ENCODE peak calls at places on chromosomes 7 and 10, in four cellular contexts. W is cardiac muscle cell; S is CD8-positive, alpha-beta T cell; H is bronchial epithelial cell. J is an unnamed sample.

GRCh38 chr10:97422921-97423420 is 3.0 kb upstream of the PGAM1 start:
- DNase-seq in S (no peak), W (no peak), H (peak), J (peak)

GRCh38 chr7:24732646-24733413 is 24.4 kb downstream of the GSDME start:
- DNase-seq in H (peak), S (peak), W (no peak), J (no peak)

GRCh38 chr7:25758559-25758958 is 393.4 kb upstream of the NFE2L3 start:
- DNase-seq in S (no peak), W (peak), H (peak), J (no peak)

GRCh38 chr7:41826641-41827040 is 123.8 kb upstream of the INHBA start:
- DNase-seq in S (no peak), W (no peak), H (no peak), J (no peak)

GRCh38 chr7:147412782-147413186 is 1177.8 kb upstream of the C7orf33 start:
- DNase-seq in W (no peak), S (no peak), H (peak), J (no peak)

GRCh38 chr7:72603073-72603472 is 190.9 kb upstream of the CALN1 start:
- DNase-seq in S (no peak), W (no peak), H (no peak), J (no peak)

GRCh38 chr10:30493609-30494530 is 59.9 kb downstream of the MAP3K8 start:
- DNase-seq in W (no peak), H (peak), S (no peak), J (peak)

GRCh38 chr7:29921404-29922010 is 68.1 kb downstream of the SCRN1 start:
- DNase-seq in W (peak), H (peak), S (peak), J (no peak)

GRCh38 chr10:128063736-128064614 is 62.2 kb downstream of the MKI67 start:
- DNase-seq in S (no peak), W (no peak), H (peak), J (no peak)

GRCh38 chr7:42234736-42235135 is 2.3 kb downstream of the GLI3 start:
- DNase-seq in W (no peak), H (peak), S (no peak), J (no peak)

GRCh38 chr7:143012409-143012808 is 14.5 kb downstream of the OR9A2 start:
- DNase-seq in W (no peak), S (no peak), H (no peak), J (no peak)

GRCh38 chr10:43235070-43235900 is 31.6 kb downstream of the RASGEF1A start:
- DNase-seq in S (peak), H (no peak), W (no peak), J (peak)

GRCh38 chr10:26407406-26407969 is 30.7 kb upstream of the APBB1IP start:
- DNase-seq in H (peak), W (no peak), S (no peak), J (peak)

GRCh38 chr7:88191911-88192310 is 27.9 kb downstream of the SRI start:
- DNase-seq in H (no peak), S (no peak), W (no peak), J (no peak)

DNA sequence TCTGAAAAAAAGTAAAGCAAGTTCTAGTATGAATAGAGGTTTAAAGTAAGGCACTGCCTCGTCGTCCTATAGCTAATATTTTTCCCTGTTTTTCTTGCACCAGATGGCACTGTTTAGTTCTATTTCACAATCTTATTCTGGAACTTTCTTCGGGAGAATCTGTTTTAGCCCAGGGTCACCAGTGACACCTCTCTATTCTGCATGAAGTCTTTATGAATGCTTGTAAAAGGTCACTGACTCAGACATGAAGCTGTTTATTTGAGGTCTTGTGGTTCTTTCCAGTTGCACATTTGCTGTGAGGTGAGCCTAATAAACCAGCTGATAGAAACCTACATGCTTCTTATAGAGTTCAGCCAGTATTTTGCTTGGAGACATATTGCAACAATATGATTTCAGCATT is 444.3 kb downstream of the AUTS2 start:
- DNase-seq in W (no peak), H (peak), S (no peak), J (no peak)
- TF ChIP-seq CTCF in W (peak), H (no peak), S (no peak), J (no peak)

GRCh38 chr10:13956826-13957225 is 370.1 kb downstream of the PRPF18 start:
- DNase-seq in H (no peak), S (no peak), W (no peak), J (no peak)
- TF ChIP-seq CTCF in H (no peak), S (no peak), W (peak), J (no peak)

GRCh38 chr10:110600487-110601101 is 33.1 kb downstream of the SMC3 start:
- DNase-seq in S (no peak), W (peak), H (peak), J (no peak)
- TF ChIP-seq CTCF in S (peak), W (peak), H (peak), J (peak)

GRCh38 chr7:134674424-134674823 is 27.8 kb downstream of the BPGM start:
- DNase-seq in W (no peak), H (no peak), S (no peak), J (no peak)
- TF ChIP-seq CTCF in W (no peak), H (no peak), S (no peak), J (no peak)

GRCh38 chr7:5187605-5188004 is 2.4 kb upstream of the WIPI2 start:
- DNase-seq in W (no peak), S (no peak), H (no peak), J (no peak)
- TF ChIP-seq CTCF in W (no peak), S (no peak), H (no peak), J (no peak)

GRCh38 chr10:1074748-1075358 is 18.7 kb downstream of the WDR37 start:
- DNase-seq in H (peak), S (no peak), W (no peak), J (no peak)

GRCh38 chr10:1078668-1079067 is 22.5 kb downstream of the WDR37 start:
- DNase-seq in S (no peak), W (no peak), H (no peak), J (no peak)

GRCh38 chr10:1069680-1070079 is 13.5 kb downstream of the WDR37 start:
- DNase-seq in W (no peak), H (no peak), S (no peak), J (no peak)

GRCh38 chr10:1070939-1071338 is 14.8 kb downstream of the WDR37 start:
- DNase-seq in S (no peak), W (no peak), H (peak), J (no peak)

DNA sequence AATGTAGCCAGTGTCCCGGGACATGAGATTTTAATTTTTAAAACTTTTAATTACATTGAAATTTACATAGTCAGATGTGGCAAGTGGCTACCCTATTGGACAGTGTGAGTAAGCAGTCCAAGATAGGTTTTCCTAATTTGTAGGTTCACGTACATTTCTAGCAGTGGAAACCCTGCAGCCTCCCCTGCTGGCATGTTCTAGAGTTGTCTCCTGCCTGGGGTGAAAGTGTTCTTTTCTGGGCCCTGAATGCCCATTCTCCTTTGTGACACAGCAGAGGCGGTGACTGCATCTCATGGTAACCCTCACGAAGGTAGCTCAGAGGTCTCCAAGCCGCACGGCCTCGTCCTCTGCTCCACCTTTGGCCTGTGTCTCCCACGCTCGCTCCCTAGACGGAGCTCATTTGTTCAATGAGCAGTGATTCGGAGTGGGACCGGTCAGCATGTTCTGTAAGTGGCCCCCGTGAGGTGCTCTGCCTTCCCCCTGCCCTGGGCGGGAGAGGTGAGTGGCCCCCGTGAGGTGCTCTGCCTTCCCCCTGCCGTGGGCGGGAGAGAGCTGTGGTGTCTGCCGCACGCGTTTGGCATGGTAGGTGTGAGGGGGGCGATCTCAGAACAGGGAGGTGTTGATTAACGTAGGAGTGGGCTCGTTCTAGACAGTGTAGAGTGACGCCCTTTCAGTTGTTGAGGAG is 18.0 kb downstream of the WDR37 start:
- DNase-seq in S (no peak), H (no peak), W (no peak), J (no peak)
- TF ChIP-seq CTCF in S (peak), H (peak), W (peak), J (no peak)

DNA sequence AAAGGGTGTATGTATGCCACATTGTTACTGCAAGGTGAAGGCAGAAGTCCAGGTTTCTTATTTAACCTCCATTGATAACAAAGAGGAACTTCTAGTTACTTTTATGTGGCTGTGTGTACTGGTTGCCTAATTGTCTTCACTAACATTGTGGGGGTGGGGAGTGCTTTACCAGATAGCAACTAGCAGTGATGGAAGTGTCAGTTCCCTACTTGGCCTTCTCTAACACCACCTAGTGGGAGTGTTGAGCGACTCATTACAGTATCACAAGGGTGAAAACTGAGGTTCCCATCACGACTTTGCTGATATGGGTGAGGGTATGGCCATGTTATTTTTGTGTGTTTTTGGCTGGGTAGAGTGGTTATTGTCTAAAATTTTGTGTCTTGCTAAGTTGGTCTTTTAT is 274.4 kb downstream of the THSD7A start:
- DNase-seq in H (peak), W (peak), S (no peak), J (no peak)
- TF ChIP-seq CTCF in H (peak), W (peak), S (no peak), J (peak)